ENCODE peak calls at places on chromosomes 12 and 14, in seven cellular contexts. R is stimulated activated CD8-positive, alpha-beta memory T cell treated with anti-CD3 and anti-CD28 coated beads, Interleukin-4, amount 100 ng/mL, for 24 hours; S is astrocyte of the spinal cord; W is hepatocyte; V is neuronal stem cell; E is naive thymus-derived CD8-positive, alpha-beta T cell; Z is LoVo. U is an unnamed sample.
A peak's percentile ranks its signal among the peaks of the same experiment; 100 is the strongest.

GRCh38 chr12:113320401-113320800 is 14.5 kb downstream of the SLC8B1 start:
- DNase-seq in E (no peak), S (no peak), V (no peak), Z (no peak), W (no peak), R (no peak), U (no peak)

GRCh38 chr14:93369393-93370266 is 22.6 kb downstream of the COX8C start:
- DNase-seq in R (no peak), V (no peak), W (no peak), S (no peak), Z (no peak), E (no peak), U (no peak)

GRCh38 chr12:124928095-124928911 is 13.9 kb upstream of the UBC start:
- DNase-seq in V (no peak), Z (peak; percentile 90), E (no peak), R (no peak), S (peak; percentile 95), W (no peak), U (peak; percentile 56)

GRCh38 chr12:1504304-1505150 is 89.9 kb downstream of the FBXL14 start:
- DNase-seq in R (no peak), E (no peak), Z (no peak), S (no peak), W (no peak), V (no peak), U (no peak)

GRCh38 chr12:2877959-2878732 is 1.1 kb downstream of the RHNO1 start:
- DNase-seq in E (no peak), S (peak; percentile 25), R (no peak), V (no peak), Z (no peak), W (peak; percentile 45), U (no peak)

GRCh38 chr12:20492251-20492728 is 124.0 kb downstream of the PDE3A start:
- DNase-seq in E (no peak), V (no peak), W (no peak), S (peak; percentile 60), R (no peak), Z (peak; percentile 23), U (peak; percentile 13)

GRCh38 chr12:77062846-77063461 is 2.4 kb downstream of the E2F7 start:
- DNase-seq in S (peak; percentile 89), R (no peak), W (peak; percentile 71), E (no peak), V (no peak), Z (no peak), U (peak; percentile 76)

GRCh38 chr12:80624986-80625530 is 82.4 kb upstream of the MYF6 start:
- DNase-seq in W (no peak), Z (no peak), E (no peak), S (peak; percentile 5), R (no peak), V (no peak), U (no peak)

GRCh38 chr12:99455350-99456037 is 192.1 kb upstream of the GARIN6 start:
- DNase-seq in S (peak; percentile 94), E (no peak), V (no peak), W (no peak), Z (peak; percentile 94), R (no peak), U (no peak)

GRCh38 chr12:19726592-19726991 is 287.3 kb downstream of the AEBP2 start:
- DNase-seq in W (no peak), Z (no peak), E (no peak), R (no peak), S (no peak), V (no peak), U (no peak)

GRCh38 chr12:6476496-6476895 is 6.0 kb upstream of the VAMP1 start:
- DNase-seq in W (no peak), Z (no peak), R (no peak), S (peak; percentile 74), E (no peak), V (no peak), U (peak; percentile 86)